ENCODE peak calls at places on chromosomes 3 and 15, in ten cellular contexts. One of them, this sample, is unnamed. For H3K4me1, the result is how much of the 10 kb centered on the place peaks cover.

GRCh38 chr15:100918690-100919480 is at the start of gene LRRK1:
- DNase-seq in stomach: no peak
- DNase-seq in sigmoid colon: no peak
- DNase-seq in SK-N-SH: peak
- DNase-seq in K562: peak
- DNase-seq in transverse colon: peak
- DNase-seq in esophagus muscularis mucosa: no peak
- DNase-seq in GM23338: peak
- DNase-seq in prostate gland: no peak
- DNase-seq in upper lobe of left lung: peak
- DNase-seq in this sample: peak

GRCh38 chr3:169846458-169847193 is 23.1 kb downstream of the LRRC31 start:
- DNase-seq in prostate gland: no peak
- DNase-seq in transverse colon: no peak
- DNase-seq in SK-N-SH: no peak
- DNase-seq in stomach: no peak
- DNase-seq in GM23338: no peak
- DNase-seq in K562: no peak
- DNase-seq in esophagus muscularis mucosa: no peak
- DNase-seq in upper lobe of left lung: no peak
- DNase-seq in sigmoid colon: no peak
- DNase-seq in this sample: no peak

GRCh38 chr3:50275160-50275995 is 3.5 kb upstream of the LSMEM2 start:
- DNase-seq in SK-N-SH: peak
- DNase-seq in transverse colon: no peak
- DNase-seq in K562: no peak
- DNase-seq in GM23338: peak
- DNase-seq in sigmoid colon: peak
- DNase-seq in prostate gland: no peak
- DNase-seq in esophagus muscularis mucosa: no peak
- DNase-seq in upper lobe of left lung: peak
- DNase-seq in stomach: no peak
- DNase-seq in this sample: no peak

GRCh38 chr3:187739125-187739560 is 6.1 kb downstream of the BCL6 start:
- DNase-seq in GM23338: peak
- DNase-seq in sigmoid colon: no peak
- DNase-seq in stomach: peak
- DNase-seq in esophagus muscularis mucosa: peak
- DNase-seq in prostate gland: no peak
- DNase-seq in K562: no peak
- DNase-seq in upper lobe of left lung: peak
- DNase-seq in SK-N-SH: no peak
- DNase-seq in transverse colon: no peak
- DNase-seq in this sample: peak

GRCh38 chr15:67607329-67607728 is 64.8 kb downstream of the MAP2K5 start:
- DNase-seq in upper lobe of left lung: no peak
- DNase-seq in GM23338: no peak
- DNase-seq in prostate gland: no peak
- DNase-seq in transverse colon: no peak
- DNase-seq in K562: no peak
- DNase-seq in esophagus muscularis mucosa: no peak
- DNase-seq in SK-N-SH: no peak
- DNase-seq in stomach: no peak
- DNase-seq in sigmoid colon: no peak
- DNase-seq in this sample: no peak

GRCh38 chr3:127424766-127425504 is 137.1 kb upstream of the PRR20G start:
- DNase-seq in prostate gland: no peak
- DNase-seq in SK-N-SH: peak
- DNase-seq in sigmoid colon: peak
- DNase-seq in esophagus muscularis mucosa: peak
- DNase-seq in transverse colon: peak
- DNase-seq in stomach: no peak
- DNase-seq in GM23338: no peak
- DNase-seq in K562: no peak
- DNase-seq in upper lobe of left lung: no peak
- DNase-seq in this sample: peak

GRCh38 chr3:40143283-40144090 is 166.0 kb upstream of the EIF1B start:
- DNase-seq in GM23338: no peak
- DNase-seq in K562: no peak
- DNase-seq in sigmoid colon: no peak
- DNase-seq in stomach: no peak
- DNase-seq in prostate gland: no peak
- DNase-seq in SK-N-SH: no peak
- DNase-seq in esophagus muscularis mucosa: no peak
- DNase-seq in upper lobe of left lung: no peak
- DNase-seq in transverse colon: no peak
- DNase-seq in this sample: no peak

GRCh38 chr3:53498993-53499641 is 4.7 kb downstream of the CACNA1D start:
- DNase-seq in sigmoid colon: no peak
- DNase-seq in GM23338: peak
- DNase-seq in transverse colon: no peak
- DNase-seq in SK-N-SH: no peak
- DNase-seq in prostate gland: no peak
- DNase-seq in esophagus muscularis mucosa: no peak
- DNase-seq in stomach: no peak
- DNase-seq in K562: peak
- DNase-seq in upper lobe of left lung: no peak
- DNase-seq in this sample: no peak

GRCh38 chr15:63524316-63525015 is 20.1 kb downstream of the USP3 start:
- DNase-seq in upper lobe of left lung: no peak
- DNase-seq in GM23338: no peak
- DNase-seq in esophagus muscularis mucosa: no peak
- DNase-seq in sigmoid colon: no peak
- DNase-seq in transverse colon: no peak
- DNase-seq in prostate gland: no peak
- DNase-seq in stomach: no peak
- DNase-seq in SK-N-SH: no peak
- DNase-seq in K562: no peak
- DNase-seq in this sample: no peak

GRCh38 chr3:16130066-16130465 is 44.4 kb upstream of the GALNT15 start:
- DNase-seq in SK-N-SH: no peak
- DNase-seq in sigmoid colon: no peak
- DNase-seq in upper lobe of left lung: no peak
- DNase-seq in prostate gland: no peak
- DNase-seq in GM23338: no peak
- DNase-seq in stomach: no peak
- DNase-seq in transverse colon: no peak
- DNase-seq in esophagus muscularis mucosa: no peak
- DNase-seq in K562: no peak
- DNase-seq in this sample: no peak
- TF ChIP-seq CTCF in SK-N-SH: no peak
- TF ChIP-seq CTCF in sigmoid colon: no peak
- TF ChIP-seq CTCF in upper lobe of left lung: no peak
- TF ChIP-seq CTCF in prostate gland: no peak
- TF ChIP-seq CTCF in GM23338: no peak
- TF ChIP-seq CTCF in stomach: no peak
- TF ChIP-seq CTCF in transverse colon: no peak
- TF ChIP-seq CTCF in esophagus muscularis mucosa: no peak
- TF ChIP-seq CTCF in K562: no peak
- TF ChIP-seq CTCF in this sample: no peak

DNA sequence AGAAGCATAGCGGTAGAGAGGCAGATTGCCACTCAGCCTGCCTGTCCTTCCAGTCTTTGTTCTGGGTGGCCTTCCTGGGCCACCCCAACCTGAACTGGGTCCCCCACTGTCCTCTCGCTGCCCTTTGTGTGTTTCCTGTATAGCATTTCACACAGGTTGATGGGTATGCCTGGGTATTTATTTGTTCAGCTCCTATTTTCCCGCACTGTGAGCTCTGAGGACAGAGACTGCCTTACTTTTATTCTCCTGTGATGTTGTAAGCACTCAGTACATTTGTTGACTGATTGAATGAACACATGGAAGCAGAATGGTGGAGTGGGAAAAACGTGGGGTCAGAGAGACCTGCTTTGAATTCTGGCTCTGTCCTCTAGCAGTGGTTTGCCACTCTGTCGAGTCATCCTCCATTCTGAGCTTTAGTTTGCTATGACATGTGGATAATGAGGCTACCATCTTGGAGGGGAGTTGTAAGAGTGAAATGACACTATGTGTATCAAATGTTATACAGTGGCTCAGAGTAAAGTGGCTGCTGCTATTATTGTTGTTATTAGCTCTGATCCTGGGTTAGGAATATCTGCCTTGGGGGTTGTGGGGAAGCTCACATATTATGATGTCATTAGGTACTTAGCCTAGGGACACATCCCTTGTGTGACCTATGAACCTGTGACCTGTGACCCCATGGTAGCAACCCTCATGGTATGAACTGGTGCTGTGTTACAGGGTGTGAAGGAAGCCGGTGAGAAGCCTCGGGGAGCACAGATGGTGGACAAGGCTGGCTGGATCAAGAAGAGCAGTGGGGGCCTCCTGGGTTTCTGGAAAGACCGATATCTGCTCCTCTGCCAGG is 6.4 kb downstream of the PLEKHO2 start:
- DNase-seq in SK-N-SH: no peak
- DNase-seq in GM23338: no peak
- DNase-seq in prostate gland: no peak
- DNase-seq in K562: no peak
- DNase-seq in upper lobe of left lung: no peak
- DNase-seq in stomach: no peak
- DNase-seq in sigmoid colon: peak
- DNase-seq in transverse colon: no peak
- DNase-seq in esophagus muscularis mucosa: no peak
- DNase-seq in this sample: no peak
- TF ChIP-seq POLR2AphosphoS5 in SK-N-SH: no peak
- TF ChIP-seq POLR2AphosphoS5 in GM23338: no peak
- TF ChIP-seq POLR2AphosphoS5 in prostate gland: no peak
- TF ChIP-seq POLR2AphosphoS5 in K562: no peak
- TF ChIP-seq POLR2AphosphoS5 in upper lobe of left lung: no peak
- TF ChIP-seq POLR2AphosphoS5 in stomach: no peak
- TF ChIP-seq POLR2AphosphoS5 in sigmoid colon: no peak
- TF ChIP-seq POLR2AphosphoS5 in transverse colon: no peak
- TF ChIP-seq POLR2AphosphoS5 in esophagus muscularis mucosa: no peak
- TF ChIP-seq POLR2AphosphoS5 in this sample: peak

GRCh38 chr3:182388506-182388905 is 404.8 kb upstream of the ATP11B start:
- DNase-seq in sigmoid colon: no peak
- DNase-seq in upper lobe of left lung: no peak
- DNase-seq in prostate gland: no peak
- DNase-seq in transverse colon: no peak
- DNase-seq in stomach: no peak
- DNase-seq in SK-N-SH: no peak
- DNase-seq in GM23338: no peak
- DNase-seq in K562: no peak
- DNase-seq in esophagus muscularis mucosa: no peak
- DNase-seq in this sample: no peak
- H3K4me1 ChIP-seq in sigmoid colon: under half
- H3K4me1 ChIP-seq in upper lobe of left lung: under half
- H3K4me1 ChIP-seq in prostate gland: under half
- H3K4me1 ChIP-seq in transverse colon: under half
- H3K4me1 ChIP-seq in stomach: under half
- H3K4me1 ChIP-seq in SK-N-SH: under half
- H3K4me1 ChIP-seq in GM23338: under half
- H3K4me1 ChIP-seq in K562: under half
- H3K4me1 ChIP-seq in esophagus muscularis mucosa: under half
- H3K4me1 ChIP-seq in this sample: under half

GRCh38 chr3:24494616-24495333 is at the start of gene THRB:
- DNase-seq in GM23338: peak
- DNase-seq in upper lobe of left lung: peak
- DNase-seq in sigmoid colon: peak
- DNase-seq in stomach: peak
- DNase-seq in transverse colon: peak
- DNase-seq in K562: peak
- DNase-seq in prostate gland: peak
- DNase-seq in SK-N-SH: peak
- DNase-seq in esophagus muscularis mucosa: no peak
- DNase-seq in this sample: peak
- TF ChIP-seq CTCF in GM23338: no peak
- TF ChIP-seq CTCF in upper lobe of left lung: peak
- TF ChIP-seq CTCF in sigmoid colon: no peak
- TF ChIP-seq CTCF in stomach: no peak
- TF ChIP-seq CTCF in transverse colon: peak
- TF ChIP-seq CTCF in K562: peak
- TF ChIP-seq CTCF in prostate gland: no peak
- TF ChIP-seq CTCF in SK-N-SH: peak
- TF ChIP-seq CTCF in esophagus muscularis mucosa: peak
- TF ChIP-seq CTCF in this sample: no peak

GRCh38 chr3:123069021-123069381 is 2.2 kb downstream of the PDIA5 start:
- DNase-seq in stomach: peak
- DNase-seq in upper lobe of left lung: no peak
- DNase-seq in SK-N-SH: no peak
- DNase-seq in GM23338: no peak
- DNase-seq in K562: peak
- DNase-seq in esophagus muscularis mucosa: no peak
- DNase-seq in transverse colon: no peak
- DNase-seq in sigmoid colon: no peak
- DNase-seq in prostate gland: peak
- DNase-seq in this sample: no peak

GRCh38 chr3:123068227-123069020 is 1.6 kb downstream of the PDIA5 start:
- DNase-seq in stomach: peak
- DNase-seq in SK-N-SH: no peak
- DNase-seq in sigmoid colon: no peak
- DNase-seq in upper lobe of left lung: no peak
- DNase-seq in GM23338: peak
- DNase-seq in esophagus muscularis mucosa: no peak
- DNase-seq in transverse colon: no peak
- DNase-seq in K562: no peak
- DNase-seq in prostate gland: peak
- DNase-seq in this sample: no peak

GRCh38 chr3:123067689-123068226 is 933 bp downstream of the PDIA5 start:
- DNase-seq in GM23338: peak
- DNase-seq in sigmoid colon: no peak
- DNase-seq in K562: no peak
- DNase-seq in transverse colon: no peak
- DNase-seq in esophagus muscularis mucosa: no peak
- DNase-seq in SK-N-SH: no peak
- DNase-seq in prostate gland: no peak
- DNase-seq in upper lobe of left lung: no peak
- DNase-seq in stomach: no peak
- DNase-seq in this sample: no peak

GRCh38 chr3:123066599-123066895 is 278 bp upstream of the PDIA5 start:
- DNase-seq in upper lobe of left lung: no peak
- DNase-seq in GM23338: no peak
- DNase-seq in prostate gland: no peak
- DNase-seq in K562: no peak
- DNase-seq in SK-N-SH: no peak
- DNase-seq in transverse colon: no peak
- DNase-seq in stomach: no peak
- DNase-seq in esophagus muscularis mucosa: no peak
- DNase-seq in sigmoid colon: no peak
- DNase-seq in this sample: no peak

GRCh38 chr3:123066896-123067688 is at the start of gene PDIA5:
- DNase-seq in sigmoid colon: peak
- DNase-seq in transverse colon: peak
- DNase-seq in stomach: peak
- DNase-seq in SK-N-SH: peak
- DNase-seq in esophagus muscularis mucosa: peak
- DNase-seq in K562: peak
- DNase-seq in upper lobe of left lung: peak
- DNase-seq in GM23338: peak
- DNase-seq in prostate gland: peak
- DNase-seq in this sample: peak
- TF ChIP-seq POLR2AphosphoS5 in sigmoid colon: peak
- TF ChIP-seq POLR2AphosphoS5 in transverse colon: peak
- TF ChIP-seq POLR2AphosphoS5 in stomach: peak
- TF ChIP-seq POLR2AphosphoS5 in SK-N-SH: peak
- TF ChIP-seq POLR2AphosphoS5 in esophagus muscularis mucosa: peak
- TF ChIP-seq POLR2AphosphoS5 in K562: no peak
- TF ChIP-seq POLR2AphosphoS5 in upper lobe of left lung: peak
- TF ChIP-seq POLR2AphosphoS5 in GM23338: peak
- TF ChIP-seq POLR2AphosphoS5 in prostate gland: peak
- TF ChIP-seq POLR2AphosphoS5 in this sample: peak

GRCh38 chr15:98657721-98658120 is 9.4 kb downstream of the IGF1R start:
- DNase-seq in SK-N-SH: no peak
- DNase-seq in K562: no peak
- DNase-seq in upper lobe of left lung: no peak
- DNase-seq in esophagus muscularis mucosa: no peak
- DNase-seq in GM23338: no peak
- DNase-seq in stomach: no peak
- DNase-seq in prostate gland: no peak
- DNase-seq in transverse colon: no peak
- DNase-seq in sigmoid colon: no peak
- DNase-seq in this sample: no peak
- H3K4me1 ChIP-seq in SK-N-SH: under half
- H3K4me1 ChIP-seq in K562: under half
- H3K4me1 ChIP-seq in upper lobe of left lung: half or more
- H3K4me1 ChIP-seq in esophagus muscularis mucosa: half or more
- H3K4me1 ChIP-seq in GM23338: half or more
- H3K4me1 ChIP-seq in stomach: under half
- H3K4me1 ChIP-seq in prostate gland: under half
- H3K4me1 ChIP-seq in transverse colon: under half
- H3K4me1 ChIP-seq in sigmoid colon: half or more
- H3K4me1 ChIP-seq in this sample: half or more

This sample was measured in spleen.